ENCODE peak calls at places on chromosomes 6 and 20, in ten cellular contexts. Z, W, D, B, I, O, F, Y, U and H are unnamed samples.

GRCh38 chr6:40343887-40344565 is 243.1 kb downstream of the LRFN2 start:
- DNase-seq in Y (no peak), Z (no peak), O (peak), W (no peak), D (no peak), I (no peak), B (no peak), F (no peak), U (no peak), H (no peak)

GRCh38 chr6:108127826-108128225 is 38.0 kb upstream of the NR2E1 start:
- DNase-seq in I (no peak), D (peak), U (peak), O (no peak), Y (no peak), F (peak), W (no peak), Z (no peak), B (no peak), H (peak)

GRCh38 chr6:72530152-72530551 is 91.7 kb upstream of the KCNQ5 start:
- DNase-seq in O (no peak), D (no peak), Z (no peak), I (no peak), U (no peak), B (no peak), W (no peak), F (no peak), Y (no peak), H (no peak)

GRCh38 chr6:128710305-128710704 is 172.6 kb upstream of the LAMA2 start:
- DNase-seq in Z (no peak), W (no peak), D (peak), O (no peak), F (no peak), B (no peak), Y (no peak), I (no peak), U (no peak), H (peak)

GRCh38 chr20:48716086-48716485 is 111.7 kb downstream of the PREX1 start:
- DNase-seq in Z (no peak), F (no peak), O (no peak), U (no peak), B (peak), D (no peak), W (no peak), Y (no peak), I (peak), H (no peak)

GRCh38 chr6:169960531-169960890 is 209.1 kb downstream of the ERMARD start:
- DNase-seq in Y (no peak), O (no peak), Z (peak), F (no peak), D (no peak), W (no peak), I (no peak), B (no peak), U (no peak), H (no peak)

GRCh38 chr6:161443868-161444267 is 170.0 kb upstream of the AGPAT4 start:
- DNase-seq in Y (no peak), D (no peak), Z (peak), W (no peak), B (no peak), O (no peak), F (no peak), I (no peak), U (no peak), H (no peak)

GRCh38 chr6:39280247-39280731 is 33.9 kb downstream of the KCNK17 start:
- DNase-seq in I (no peak), B (no peak), U (peak), W (no peak), Y (no peak), F (peak), O (no peak), Z (no peak), D (no peak), H (peak)

GRCh38 chr6:150830409-150831165 is 34.9 kb upstream of the MTHFD1L start:
- DNase-seq in W (no peak), B (no peak), F (no peak), D (no peak), O (no peak), Z (no peak), Y (no peak), U (no peak), I (no peak), H (no peak)

GRCh38 chr6:163383912-163384311 is 30.6 kb upstream of the QKI start:
- DNase-seq in W (no peak), B (no peak), Z (no peak), O (no peak), D (no peak), F (no peak), Y (no peak), I (no peak), U (peak), H (peak)

GRCh38 chr20:48879609-48880008 is 41.9 kb upstream of the ARFGEF2 start:
- DNase-seq in Y (no peak), F (no peak), W (no peak), O (no peak), B (no peak), Z (no peak), D (no peak), I (no peak), U (no peak), H (no peak)

GRCh38 chr6:108902389-108902792 is 54.2 kb downstream of the ARMC2 start:
- DNase-seq in O (no peak), I (no peak), W (no peak), U (no peak), F (no peak), D (peak), Z (no peak), Y (no peak), B (no peak), H (no peak)

DNA sequence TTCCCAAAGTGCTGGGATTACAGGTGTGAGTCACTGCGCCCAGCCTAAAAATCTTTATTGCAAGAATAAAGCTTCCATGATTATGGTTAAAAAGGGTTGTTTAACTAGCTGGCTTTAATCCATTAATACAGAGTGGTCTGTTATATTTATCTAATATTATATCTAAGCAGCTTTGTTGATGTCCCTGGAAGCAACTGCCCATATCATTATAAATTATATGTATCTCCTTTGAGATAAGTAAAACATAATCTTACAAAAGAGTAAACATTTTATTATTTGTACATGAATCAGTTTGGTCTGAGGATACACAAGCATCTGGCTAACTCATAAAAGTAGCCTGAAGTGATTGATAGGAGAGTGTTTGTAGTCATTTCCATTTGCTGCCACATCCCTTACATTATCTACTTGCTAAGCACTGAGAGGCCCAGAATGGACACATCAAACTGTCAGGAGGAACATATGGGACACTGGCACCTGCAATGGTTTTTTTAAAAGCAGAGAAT is 46.9 kb downstream of the TRAF3IP2 start:
- DNase-seq in Z (no peak), Y (no peak), U (no peak), B (no peak), D (no peak), I (no peak), W (no peak), F (no peak), O (no peak), H (no peak)
- H3K27ac ChIP-seq in Z (peak), Y (no peak), U (no peak), B (no peak), D (no peak), I (no peak), W (peak), F (no peak), O (peak), H (peak)

GRCh38 chr6:56661298-56661697 is 18.6 kb upstream of the DST start:
- DNase-seq in U (no peak), B (no peak), Y (no peak), I (no peak), D (peak), Z (no peak), F (no peak), O (no peak), W (no peak), H (no peak)
- H3K27ac ChIP-seq in U (peak), B (no peak), Y (no peak), I (no peak), D (no peak), Z (no peak), F (no peak), O (no peak), W (no peak), H (peak)

GRCh38 chr6:53326372-53327016 is 22.3 kb downstream of the ELOVL5 start:
- DNase-seq in U (peak), Z (peak), W (no peak), B (no peak), F (peak), D (peak), O (peak), Y (no peak), I (no peak), H (peak)
- H3K27ac ChIP-seq in U (peak), Z (peak), W (no peak), B (no peak), F (peak), D (peak), O (peak), Y (no peak), I (no peak), H (peak)

DNA sequence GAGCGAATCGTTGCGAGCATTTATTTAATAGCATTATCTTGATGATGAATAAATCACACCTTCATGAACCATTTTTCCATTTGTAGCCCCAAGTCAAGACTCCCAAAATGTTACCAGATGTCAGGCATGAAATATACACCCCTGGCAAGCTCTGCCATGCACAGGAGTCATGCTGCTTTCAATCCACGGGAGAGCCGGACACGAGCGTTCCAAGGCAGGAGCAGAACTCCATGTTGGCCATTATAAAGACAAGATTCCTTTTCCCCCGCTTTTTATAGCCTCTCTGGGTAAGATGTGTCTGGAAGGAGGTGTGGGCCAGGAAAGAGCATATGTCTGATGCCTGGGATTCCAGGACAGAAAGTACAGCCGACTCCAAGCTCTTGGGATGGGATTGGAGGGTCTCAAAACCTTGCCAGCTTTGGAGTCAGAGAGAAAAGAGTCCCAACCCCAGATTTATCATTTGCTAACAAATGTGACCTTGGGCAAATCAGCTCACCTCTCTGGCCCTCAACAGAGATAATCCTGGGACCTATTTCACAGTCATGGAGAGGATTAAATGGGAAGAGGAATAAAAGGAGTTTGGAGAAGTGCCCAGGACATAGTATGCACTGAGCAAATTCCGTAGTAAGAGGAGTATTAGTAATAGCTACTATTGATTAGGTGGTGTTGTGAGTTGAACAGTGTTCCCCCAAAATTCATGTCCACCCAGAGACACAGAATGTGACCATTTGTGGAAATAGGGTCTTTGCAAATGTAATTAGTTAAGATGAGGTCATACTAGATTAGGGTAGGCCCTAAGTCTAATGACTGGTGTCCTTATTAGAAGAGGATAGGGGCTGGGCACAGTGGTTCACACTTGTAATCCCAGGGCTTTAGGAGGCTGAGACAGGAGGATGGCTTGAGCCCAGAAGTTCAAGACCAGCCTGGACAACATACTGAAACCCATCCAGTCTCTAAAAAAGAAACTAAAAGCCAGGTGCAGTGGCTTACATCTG is 17.2 kb downstream of the RIPOR3 start:
- DNase-seq in F (no peak), Z (no peak), I (no peak), D (no peak), Y (no peak), W (no peak), B (no peak), U (no peak), O (no peak), H (no peak)
- H3K27ac ChIP-seq in F (no peak), Z (peak), I (no peak), D (no peak), Y (no peak), W (no peak), B (no peak), U (no peak), O (no peak), H (no peak)